ENCODE peak calls at places on chromosome 13, in six cellular contexts. C is upper lobe of right lung; A is HepG2; Q is natural killer cell; O is stimulated activated naive CD8-positive, alpha-beta T cell treated with anti-CD3 and anti-CD28 coated beads, Interleukin-15, Interleukin-2, amounts not matched to agents 100 U/mL and 50 U/mL, for 24 hours; E is central memory CD8-positive, alpha-beta T cell. S is an unnamed sample.

GRCh38 chr13:45048890-45049407 is 59.6 kb downstream of the GPALPP1 start:
- ATAC-seq in C (no peak), A (no peak), Q (no peak), O (peak), E (no peak), S (peak)

GRCh38 chr13:32754179-32754578 is 167.9 kb downstream of the PDS5B start:
- ATAC-seq in C (no peak), A (no peak), Q (no peak), O (no peak), E (no peak), S (no peak)

GRCh38 chr13:29583073-29583785 is 12.3 kb downstream of the SLC7A1 start:
- ATAC-seq in C (no peak), A (no peak), Q (no peak), O (no peak), E (no peak), S (peak)

GRCh38 chr13:63901630-63902029 is 2486.0 kb upstream of the PCDH20 start:
- ATAC-seq in C (no peak), A (peak), Q (no peak), O (no peak), E (no peak), S (no peak)

GRCh38 chr13:46804391-46804815 is 7.4 kb upstream of the ESD start:
- ATAC-seq in C (no peak), A (no peak), Q (no peak), O (peak), E (no peak), S (peak)

GRCh38 chr13:33764716-33765115 is 53.2 kb upstream of the RFC3 start:
- ATAC-seq in C (no peak), A (no peak), Q (no peak), O (no peak), E (no peak), S (no peak)

GRCh38 chr13:105462098-105462497 is 1073.4 kb downstream of the EFNB2 start:
- ATAC-seq in C (no peak), A (no peak), Q (no peak), O (no peak), E (no peak), S (no peak)

GRCh38 chr13:28322256-28322895 is 172.6 kb downstream of the FLT1 start:
- ATAC-seq in C (no peak), A (no peak), Q (no peak), O (no peak), E (no peak), S (no peak)

GRCh38 chr13:53201454-53202225 is 173.0 kb downstream of the OLFM4 start:
- ATAC-seq in C (peak), A (no peak), Q (no peak), O (no peak), E (no peak), S (no peak)

GRCh38 chr13:105721056-105721455 is 814.4 kb downstream of the EFNB2 start:
- ATAC-seq in C (no peak), A (no peak), Q (no peak), O (no peak), E (no peak), S (no peak)

GRCh38 chr13:44191504-44192171 is 182.0 kb upstream of the SERP2 start:
- ATAC-seq in C (peak), A (peak), Q (peak), O (peak), E (peak), S (peak)

GRCh38 chr13:98665638-98665995 is 86.9 kb downstream of the SLC15A1 start:
- ATAC-seq in C (no peak), A (no peak), Q (no peak), O (no peak), E (no peak), S (no peak)

GRCh38 chr13:59680429-59681024 is 483.2 kb downstream of the DIAPH3 start:
- ATAC-seq in C (peak), A (peak), Q (no peak), O (no peak), E (no peak), S (no peak)

GRCh38 chr13:71865858-71866172 is 1.2 kb downstream of the DACH1 start:
- ATAC-seq in C (peak), A (peak), Q (no peak), O (no peak), E (no peak), S (no peak)

GRCh38 chr13:74406439-74406838 is 272.2 kb upstream of the KLF12 start:
- ATAC-seq in C (no peak), A (no peak), Q (no peak), O (no peak), E (no peak), S (no peak)